ENCODE peak calls at places on chromosome 9, in eight cellular contexts. One of them, this sample, is unnamed.

GRCh38 chr9:121201045-121201737 is 478 bp downstream of the RAB14 start:
- DNase-seq in body of pancreas: peak; percentile 56
- DNase-seq in endodermal cell: peak; percentile 70
- DNase-seq in A549: no peak
- DNase-seq in upper lobe of right lung: peak; percentile 83
- DNase-seq in foreskin keratinocyte: no peak
- DNase-seq in lung: peak; percentile 52
- DNase-seq in fibroblast of lung: peak; percentile 19
- DNase-seq in this sample: peak; percentile 70

GRCh38 chr9:34334337-34334824 is 5.0 kb downstream of the NUDT2 start:
- DNase-seq in lung: no peak
- DNase-seq in body of pancreas: peak; percentile 44
- DNase-seq in upper lobe of right lung: no peak
- DNase-seq in fibroblast of lung: peak; percentile 14
- DNase-seq in A549: no peak
- DNase-seq in endodermal cell: peak; percentile 86
- DNase-seq in foreskin keratinocyte: no peak
- DNase-seq in this sample: no peak

GRCh38 chr9:134346151-134346550 is 19.9 kb downstream of the RXRA start:
- DNase-seq in foreskin keratinocyte: no peak
- DNase-seq in upper lobe of right lung: no peak
- DNase-seq in A549: no peak
- DNase-seq in body of pancreas: no peak
- DNase-seq in endodermal cell: no peak
- DNase-seq in fibroblast of lung: no peak
- DNase-seq in lung: no peak
- DNase-seq in this sample: no peak

GRCh38 chr9:130446111-130446861 is 1.5 kb downstream of the ASS1 start:
- DNase-seq in A549: no peak
- DNase-seq in upper lobe of right lung: peak; percentile 82
- DNase-seq in lung: peak; percentile 79
- DNase-seq in foreskin keratinocyte: peak; percentile 23
- DNase-seq in endodermal cell: peak; percentile 77
- DNase-seq in fibroblast of lung: peak; percentile 89
- DNase-seq in body of pancreas: peak; percentile 61
- DNase-seq in this sample: peak; percentile 91

GRCh38 chr9:88535932-88536324 is 950 bp downstream of the NXNL2 start:
- DNase-seq in A549: no peak
- DNase-seq in fibroblast of lung: peak; percentile 45
- DNase-seq in upper lobe of right lung: no peak
- DNase-seq in endodermal cell: peak; percentile 62
- DNase-seq in lung: no peak
- DNase-seq in foreskin keratinocyte: no peak
- DNase-seq in body of pancreas: no peak
- DNase-seq in this sample: no peak

GRCh38 chr9:73474002-73474600 is 322.4 kb downstream of the ANXA1 start:
- DNase-seq in body of pancreas: no peak
- DNase-seq in upper lobe of right lung: no peak
- DNase-seq in A549: no peak
- DNase-seq in endodermal cell: no peak
- DNase-seq in foreskin keratinocyte: no peak
- DNase-seq in lung: no peak
- DNase-seq in fibroblast of lung: no peak
- DNase-seq in this sample: no peak

GRCh38 chr9:133677126-133678010 is 41.2 kb downstream of the DBH start:
- DNase-seq in foreskin keratinocyte: no peak
- DNase-seq in lung: no peak
- DNase-seq in body of pancreas: no peak
- DNase-seq in fibroblast of lung: no peak
- DNase-seq in A549: no peak
- DNase-seq in endodermal cell: no peak
- DNase-seq in upper lobe of right lung: no peak
- DNase-seq in this sample: no peak

GRCh38 chr9:36560813-36561212 is 11.9 kb upstream of the MELK start:
- DNase-seq in body of pancreas: no peak
- DNase-seq in fibroblast of lung: peak; percentile 48
- DNase-seq in lung: no peak
- DNase-seq in A549: no peak
- DNase-seq in foreskin keratinocyte: no peak
- DNase-seq in endodermal cell: peak; percentile 55
- DNase-seq in upper lobe of right lung: no peak
- DNase-seq in this sample: no peak

GRCh38 chr9:120928720-120929389 is 2.3 kb upstream of the TRAF1 start:
- DNase-seq in lung: peak; percentile 73
- DNase-seq in upper lobe of right lung: peak; percentile 92
- DNase-seq in body of pancreas: peak; percentile 85
- DNase-seq in endodermal cell: peak; percentile 89
- DNase-seq in foreskin keratinocyte: peak; percentile 35
- DNase-seq in fibroblast of lung: peak; percentile 50
- DNase-seq in A549: peak; percentile 78
- DNase-seq in this sample: peak; percentile 86

GRCh38 chr9:71962328-71962727 is 50.9 kb downstream of the C9orf85 start:
- DNase-seq in foreskin keratinocyte: no peak
- DNase-seq in lung: no peak
- DNase-seq in fibroblast of lung: no peak
- DNase-seq in upper lobe of right lung: no peak
- DNase-seq in A549: no peak
- DNase-seq in endodermal cell: no peak
- DNase-seq in body of pancreas: no peak
- DNase-seq in this sample: no peak

GRCh38 chr9:133968966-133969617 is 23.0 kb downstream of the VAV2 start:
- DNase-seq in lung: no peak
- DNase-seq in body of pancreas: no peak
- DNase-seq in fibroblast of lung: no peak
- DNase-seq in foreskin keratinocyte: peak; percentile 61
- DNase-seq in endodermal cell: no peak
- DNase-seq in A549: no peak
- DNase-seq in upper lobe of right lung: no peak
- DNase-seq in this sample: peak; percentile 48

GRCh38 chr9:37202091-37202490 is 81.7 kb downstream of the ZCCHC7 start:
- DNase-seq in lung: no peak
- DNase-seq in body of pancreas: no peak
- DNase-seq in upper lobe of right lung: no peak
- DNase-seq in A549: no peak
- DNase-seq in foreskin keratinocyte: no peak
- DNase-seq in fibroblast of lung: no peak
- DNase-seq in endodermal cell: no peak
- DNase-seq in this sample: no peak

GRCh38 chr9:92726971-92727715 is 37.5 kb downstream of the BICD2 start:
- DNase-seq in fibroblast of lung: no peak
- DNase-seq in endodermal cell: no peak
- DNase-seq in A549: no peak
- DNase-seq in upper lobe of right lung: no peak
- DNase-seq in lung: no peak
- DNase-seq in body of pancreas: no peak
- DNase-seq in foreskin keratinocyte: no peak
- DNase-seq in this sample: peak; percentile 59

GRCh38 chr9:119963258-119963797 is 594.1 kb upstream of the BRINP1 start:
- DNase-seq in endodermal cell: peak; percentile 91
- DNase-seq in upper lobe of right lung: no peak
- DNase-seq in foreskin keratinocyte: no peak
- DNase-seq in body of pancreas: peak; percentile 43
- DNase-seq in A549: peak; percentile 37
- DNase-seq in lung: peak; percentile 35
- DNase-seq in fibroblast of lung: peak; percentile 95
- DNase-seq in this sample: no peak

GRCh38 chr9:2876726-2877125 is 32.8 kb upstream of the PUM3 start:
- DNase-seq in body of pancreas: no peak
- DNase-seq in fibroblast of lung: no peak
- DNase-seq in endodermal cell: no peak
- DNase-seq in upper lobe of right lung: no peak
- DNase-seq in lung: no peak
- DNase-seq in foreskin keratinocyte: no peak
- DNase-seq in A549: no peak
- DNase-seq in this sample: no peak

GRCh38 chr9:131693651-131694597 is 46.0 kb downstream of the RAPGEF1 start:
- DNase-seq in fibroblast of lung: no peak
- DNase-seq in body of pancreas: no peak
- DNase-seq in endodermal cell: no peak
- DNase-seq in lung: no peak
- DNase-seq in foreskin keratinocyte: no peak
- DNase-seq in upper lobe of right lung: no peak
- DNase-seq in A549: no peak
- DNase-seq in this sample: no peak
- H3K4me1 ChIP-seq in fibroblast of lung: peaks cover 6% of the 10 kb centered on the region
- H3K4me1 ChIP-seq in body of pancreas: peaks cover 53% of the 10 kb centered on the region
- H3K4me1 ChIP-seq in endodermal cell: peaks cover 14% of the 10 kb centered on the region
- H3K4me1 ChIP-seq in lung: peaks cover 50% of the 10 kb centered on the region
- H3K4me1 ChIP-seq in foreskin keratinocyte: no peaks in the 10 kb centered on the region
- H3K4me1 ChIP-seq in upper lobe of right lung: peaks cover 64% of the 10 kb centered on the region
- H3K4me1 ChIP-seq in A549: peaks cover 9% of the 10 kb centered on the region
- H3K4me1 ChIP-seq in this sample: peaks cover 93% of the 10 kb centered on the region

DNA sequence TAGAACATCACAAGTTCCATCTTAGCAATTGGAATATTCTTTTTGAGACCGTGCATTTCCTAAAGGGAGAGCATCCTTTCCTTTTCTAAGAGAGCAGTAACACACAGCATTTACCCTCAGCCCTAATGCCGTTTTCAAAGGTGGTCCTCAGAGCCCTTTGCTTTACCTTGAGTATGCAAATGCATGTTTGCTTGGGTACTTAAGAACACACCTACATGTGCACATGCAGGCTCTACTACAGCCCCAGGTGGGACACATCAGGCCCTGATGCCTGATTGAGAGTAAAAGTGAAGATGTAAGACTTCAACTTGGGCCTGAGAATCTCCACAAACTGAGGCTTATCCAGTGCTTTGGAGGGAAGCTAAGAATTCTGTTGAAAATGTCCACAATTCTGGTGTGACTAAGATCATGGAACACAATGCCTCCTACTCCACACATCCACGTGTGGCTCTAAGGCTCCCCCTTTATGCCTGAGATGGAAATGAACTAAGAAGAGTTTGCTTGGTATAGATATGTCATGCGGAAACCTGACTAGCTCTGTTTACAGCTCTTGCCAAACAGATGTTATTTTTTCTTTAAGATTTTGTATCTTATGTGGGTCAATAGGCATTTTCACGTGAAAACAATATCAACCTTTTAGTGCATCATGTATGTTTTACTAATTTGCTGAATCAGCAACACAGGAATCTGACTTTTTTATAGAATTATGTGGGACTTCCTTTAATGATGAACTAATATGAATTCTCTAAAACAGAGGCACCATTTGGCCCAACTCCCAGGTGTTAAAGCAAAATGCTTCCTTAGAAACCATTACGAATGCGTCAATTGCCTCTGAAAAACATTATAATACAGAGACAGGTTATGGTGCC is 48.9 kb upstream of the SLC2A8 start:
- DNase-seq in fibroblast of lung: peak; percentile 35
- DNase-seq in lung: no peak
- DNase-seq in upper lobe of right lung: no peak
- DNase-seq in foreskin keratinocyte: peak; percentile 36
- DNase-seq in A549: peak; percentile 55
- DNase-seq in endodermal cell: no peak
- DNase-seq in body of pancreas: peak; percentile 38
- DNase-seq in this sample: no peak
- TF ChIP-seq CTCF in fibroblast of lung: peak; percentile 71
- TF ChIP-seq CTCF in lung: no peak
- TF ChIP-seq CTCF in upper lobe of right lung: no peak
- TF ChIP-seq CTCF in foreskin keratinocyte: peak; percentile 75
- TF ChIP-seq CTCF in A549: peak; percentile 73
- TF ChIP-seq CTCF in endodermal cell: peak; percentile 60
- TF ChIP-seq CTCF in body of pancreas: peak; percentile 56
- TF ChIP-seq CTCF in this sample: peak; percentile 44

GRCh38 chr9:95023217-95024003 is 294.1 kb downstream of the FANCC start:
- DNase-seq in lung: no peak
- DNase-seq in foreskin keratinocyte: peak; percentile 81
- DNase-seq in A549: peak; percentile 81
- DNase-seq in body of pancreas: peak; percentile 73
- DNase-seq in endodermal cell: no peak
- DNase-seq in upper lobe of right lung: peak; percentile 69
- DNase-seq in fibroblast of lung: peak; percentile 96
- DNase-seq in this sample: peak; percentile 47

GRCh38 chr9:95025213-95026170 is 292.0 kb downstream of the FANCC start:
- DNase-seq in A549: no peak
- DNase-seq in fibroblast of lung: peak; percentile 94
- DNase-seq in foreskin keratinocyte: no peak
- DNase-seq in body of pancreas: peak; percentile 90
- DNase-seq in lung: peak; percentile 51
- DNase-seq in upper lobe of right lung: peak; percentile 73
- DNase-seq in endodermal cell: no peak
- DNase-seq in this sample: peak; percentile 83

GRCh38 chr9:95021166-95021886 is 294.8 kb downstream of the AOPEP start:
- DNase-seq in endodermal cell: no peak
- DNase-seq in lung: no peak
- DNase-seq in A549: no peak
- DNase-seq in upper lobe of right lung: no peak
- DNase-seq in foreskin keratinocyte: peak; percentile 80
- DNase-seq in body of pancreas: no peak
- DNase-seq in fibroblast of lung: no peak
- DNase-seq in this sample: no peak

GRCh38 chr9:95027914-95028854 is 289.3 kb downstream of the FANCC start:
- DNase-seq in fibroblast of lung: peak; percentile 57
- DNase-seq in upper lobe of right lung: no peak
- DNase-seq in A549: no peak
- DNase-seq in lung: no peak
- DNase-seq in body of pancreas: peak; percentile 89
- DNase-seq in endodermal cell: no peak
- DNase-seq in foreskin keratinocyte: no peak
- DNase-seq in this sample: no peak

DNA sequence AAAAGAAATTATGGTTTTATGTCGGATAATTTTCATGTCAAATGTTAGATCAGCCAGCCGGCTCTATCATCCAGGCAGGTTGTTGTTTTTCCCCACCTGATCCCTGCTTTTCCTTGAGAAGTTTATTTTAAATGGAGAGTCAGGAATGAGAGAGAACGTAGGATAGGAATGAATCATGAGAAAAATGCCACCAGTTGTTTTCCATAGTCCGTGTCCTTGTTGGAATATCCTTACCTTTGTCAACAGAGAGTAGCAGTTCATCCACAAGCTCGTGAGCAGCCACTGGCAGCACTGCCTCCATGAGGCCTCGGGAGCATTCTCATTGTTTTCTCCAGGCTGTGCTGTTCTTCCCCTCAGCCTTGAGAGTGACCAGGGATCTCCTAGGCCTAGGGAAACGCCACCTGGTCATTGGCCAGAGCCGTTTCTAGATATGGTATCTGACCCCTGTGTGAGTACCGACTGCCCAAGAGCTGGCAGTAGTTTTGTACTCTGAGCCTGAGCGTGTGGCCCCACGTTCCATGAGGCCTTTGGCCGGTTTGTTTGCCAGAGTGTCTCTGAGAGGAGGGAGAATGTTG is 293.3 kb downstream of the FANCC start:
- DNase-seq in A549: no peak
- DNase-seq in upper lobe of right lung: no peak
- DNase-seq in lung: no peak
- DNase-seq in foreskin keratinocyte: no peak
- DNase-seq in fibroblast of lung: no peak
- DNase-seq in body of pancreas: peak; percentile 79
- DNase-seq in endodermal cell: peak; percentile 66
- DNase-seq in this sample: peak; percentile 59
- H3K4me1 ChIP-seq in A549: peaks cover 100% of the 10 kb centered on the region
- H3K4me1 ChIP-seq in upper lobe of right lung: peaks cover 72% of the 10 kb centered on the region
- H3K4me1 ChIP-seq in lung: peaks cover 49% of the 10 kb centered on the region
- H3K4me1 ChIP-seq in foreskin keratinocyte: peaks cover 53% of the 10 kb centered on the region
- H3K4me1 ChIP-seq in fibroblast of lung: peaks cover 42% of the 10 kb centered on the region
- H3K4me1 ChIP-seq in body of pancreas: peaks cover 95% of the 10 kb centered on the region
- H3K4me1 ChIP-seq in endodermal cell: peaks cover 2% of the 10 kb centered on the region
- H3K4me1 ChIP-seq in this sample: peaks cover 91% of the 10 kb centered on the region

DNA sequence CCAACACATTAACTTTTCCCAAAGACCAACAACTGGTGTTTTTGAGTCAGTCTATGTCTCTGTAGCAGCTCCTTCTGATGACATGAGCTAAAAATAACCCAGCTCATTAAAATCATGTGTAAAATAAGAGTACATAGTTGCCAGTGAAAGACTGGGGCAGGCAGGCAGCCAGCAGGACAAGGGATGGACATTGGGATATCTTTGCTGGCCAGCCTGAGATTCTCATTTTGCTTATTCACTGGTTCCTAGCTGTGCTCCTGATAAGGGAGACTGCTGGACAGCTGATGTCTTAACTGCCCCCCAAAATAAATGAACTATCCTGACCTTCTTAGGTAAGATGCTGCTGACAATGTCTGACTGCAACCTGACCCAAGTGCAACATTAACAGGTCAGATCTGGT is 33.9 kb downstream of the EPB41L4B start:
- DNase-seq in upper lobe of right lung: no peak
- DNase-seq in fibroblast of lung: peak; percentile 49
- DNase-seq in endodermal cell: no peak
- DNase-seq in lung: no peak
- DNase-seq in A549: no peak
- DNase-seq in body of pancreas: no peak
- DNase-seq in foreskin keratinocyte: no peak
- DNase-seq in this sample: no peak
- TF ChIP-seq CTCF in upper lobe of right lung: no peak
- TF ChIP-seq CTCF in fibroblast of lung: no peak
- TF ChIP-seq CTCF in endodermal cell: no peak
- TF ChIP-seq CTCF in lung: no peak
- TF ChIP-seq CTCF in A549: no peak
- TF ChIP-seq CTCF in body of pancreas: no peak
- TF ChIP-seq CTCF in foreskin keratinocyte: no peak
- TF ChIP-seq CTCF in this sample: no peak